ENCODE peak calls at places on chromosomes 11 and 22, in seven cellular contexts. One of them, this sample, is unnamed.

GRCh38 chr11:25910090-25910489 is 421.8 kb upstream of the ANO3 start:
- DNase-seq in BE2C: no peak
- DNase-seq in Kasumi-1: peak
- DNase-seq in EL: no peak
- DNase-seq in fibroblast of gingiva: no peak
- DNase-seq in brain microvascular endothelial cell: no peak
- DNase-seq in activated T-cell treated with anti-CD3 and anti-CD28 coated beads for 1 hour: no peak
- DNase-seq in this sample: peak

GRCh38 chr11:119635776-119636175 is 93.2 kb downstream of the NECTIN1 start:
- DNase-seq in BE2C: no peak
- DNase-seq in Kasumi-1: no peak
- DNase-seq in EL: no peak
- DNase-seq in fibroblast of gingiva: no peak
- DNase-seq in brain microvascular endothelial cell: no peak
- DNase-seq in activated T-cell treated with anti-CD3 and anti-CD28 coated beads for 1 hour: no peak
- DNase-seq in this sample: no peak

GRCh38 chr22:48797731-48798130 is 1029.9 kb downstream of the BRD1 start:
- DNase-seq in BE2C: no peak
- DNase-seq in Kasumi-1: no peak
- DNase-seq in EL: no peak
- DNase-seq in fibroblast of gingiva: no peak
- DNase-seq in brain microvascular endothelial cell: no peak
- DNase-seq in activated T-cell treated with anti-CD3 and anti-CD28 coated beads for 1 hour: no peak
- DNase-seq in this sample: no peak

GRCh38 chr11:100991541-100991940 is 138.1 kb downstream of the PGR start:
- DNase-seq in BE2C: no peak
- DNase-seq in Kasumi-1: no peak
- DNase-seq in EL: no peak
- DNase-seq in fibroblast of gingiva: no peak
- DNase-seq in brain microvascular endothelial cell: no peak
- DNase-seq in activated T-cell treated with anti-CD3 and anti-CD28 coated beads for 1 hour: no peak
- DNase-seq in this sample: no peak

GRCh38 chr11:130180491-130180890 is 20.9 kb downstream of the ST14 start:
- DNase-seq in BE2C: no peak
- DNase-seq in Kasumi-1: no peak
- DNase-seq in EL: no peak
- DNase-seq in fibroblast of gingiva: no peak
- DNase-seq in brain microvascular endothelial cell: no peak
- DNase-seq in activated T-cell treated with anti-CD3 and anti-CD28 coated beads for 1 hour: no peak
- DNase-seq in this sample: peak

GRCh38 chr11:83069441-83070043 is 2.2 kb downstream of the RAB30 start:
- DNase-seq in BE2C: no peak
- DNase-seq in Kasumi-1: no peak
- DNase-seq in EL: peak
- DNase-seq in fibroblast of gingiva: no peak
- DNase-seq in brain microvascular endothelial cell: no peak
- DNase-seq in activated T-cell treated with anti-CD3 and anti-CD28 coated beads for 1 hour: no peak
- DNase-seq in this sample: peak

GRCh38 chr11:54558407-54558806 is 45.4 kb downstream of the OR4C46 start:
- DNase-seq in BE2C: no peak
- DNase-seq in Kasumi-1: no peak
- DNase-seq in EL: no peak
- DNase-seq in fibroblast of gingiva: no peak
- DNase-seq in brain microvascular endothelial cell: no peak
- DNase-seq in activated T-cell treated with anti-CD3 and anti-CD28 coated beads for 1 hour: no peak
- DNase-seq in this sample: no peak

GRCh38 chr11:133078591-133079179 is 453.6 kb downstream of the OPCML start:
- DNase-seq in BE2C: peak
- DNase-seq in Kasumi-1: peak
- DNase-seq in EL: peak
- DNase-seq in fibroblast of gingiva: no peak
- DNase-seq in brain microvascular endothelial cell: peak
- DNase-seq in activated T-cell treated with anti-CD3 and anti-CD28 coated beads for 1 hour: no peak
- DNase-seq in this sample: peak

GRCh38 chr11:1051356-1052132 is 15.0 kb upstream of the MUC6 start:
- DNase-seq in BE2C: no peak
- DNase-seq in Kasumi-1: no peak
- DNase-seq in EL: no peak
- DNase-seq in fibroblast of gingiva: no peak
- DNase-seq in brain microvascular endothelial cell: no peak
- DNase-seq in activated T-cell treated with anti-CD3 and anti-CD28 coated beads for 1 hour: no peak
- DNase-seq in this sample: no peak

GRCh38 chr11:119130662-119131061 is 9.3 kb downstream of the HINFP start:
- DNase-seq in BE2C: no peak
- DNase-seq in Kasumi-1: no peak
- DNase-seq in EL: peak
- DNase-seq in fibroblast of gingiva: no peak
- DNase-seq in brain microvascular endothelial cell: no peak
- DNase-seq in activated T-cell treated with anti-CD3 and anti-CD28 coated beads for 1 hour: no peak
- DNase-seq in this sample: no peak

GRCh38 chr11:134939905-134940304 is 527.9 kb upstream of the B3GAT1 start:
- DNase-seq in BE2C: peak
- DNase-seq in Kasumi-1: no peak
- DNase-seq in EL: no peak
- DNase-seq in fibroblast of gingiva: no peak
- DNase-seq in brain microvascular endothelial cell: no peak
- DNase-seq in activated T-cell treated with anti-CD3 and anti-CD28 coated beads for 1 hour: no peak
- DNase-seq in this sample: peak

GRCh38 chr11:82757660-82758301 is 24.1 kb upstream of the FAM181B start:
- DNase-seq in BE2C: no peak
- DNase-seq in Kasumi-1: no peak
- DNase-seq in EL: no peak
- DNase-seq in fibroblast of gingiva: no peak
- DNase-seq in brain microvascular endothelial cell: no peak
- DNase-seq in activated T-cell treated with anti-CD3 and anti-CD28 coated beads for 1 hour: no peak
- DNase-seq in this sample: no peak

GRCh38 chr11:74008373-74009229 is at the start of gene UCP3:
- DNase-seq in BE2C: no peak
- DNase-seq in Kasumi-1: no peak
- DNase-seq in EL: no peak
- DNase-seq in fibroblast of gingiva: no peak
- DNase-seq in brain microvascular endothelial cell: no peak
- DNase-seq in activated T-cell treated with anti-CD3 and anti-CD28 coated beads for 1 hour: no peak
- DNase-seq in this sample: no peak